ENCODE peak calls at places on chromosomes 6 and 20, in five cellular contexts. K is A549, L is IMR-90, C is stomach, S is right lobe of liver. B is an unnamed sample.

GRCh38 chr6:102300350-102300749 is 906.8 kb downstream of the GRIK2 start:
- DNase-seq in K (no peak), L (no peak), C (no peak), S (no peak), B (no peak)

GRCh38 chr20:5674176-5674660 is 76.0 kb upstream of the SHLD1 start:
- DNase-seq in K (no peak), L (peak; percentile 47), C (no peak), S (no peak), B (no peak)

GRCh38 chr6:24323632-24324337 is 34.1 kb downstream of the DCDC2 start:
- DNase-seq in K (no peak), L (no peak), C (no peak), S (no peak), B (no peak)

GRCh38 chr20:45848969-45849582 is 8.1 kb downstream of the ACOT8 start:
- DNase-seq in K (no peak), L (no peak), C (no peak), S (no peak), B (peak; percentile 25)

GRCh38 chr6:42864602-42865001 is 14.8 kb upstream of the RPL7L1 start:
- DNase-seq in K (no peak), L (no peak), C (no peak), S (no peak), B (no peak)

GRCh38 chr6:136326038-136326561 is 36.5 kb upstream of the BCLAF1 start:
- DNase-seq in K (peak; percentile 24), L (peak; percentile 62), C (no peak), S (no peak), B (no peak)

GRCh38 chr6:109028439-109028838 is 66.2 kb downstream of the SESN1 start:
- DNase-seq in K (no peak), L (no peak), C (no peak), S (no peak), B (no peak)

GRCh38 chr6:8005136-8005535 is 59.1 kb downstream of the BLOC1S5 start:
- DNase-seq in K (no peak), L (no peak), C (no peak), S (no peak), B (no peak)

GRCh38 chr20:47354388-47354709 is 2.1 kb downstream of the ZMYND8 start:
- DNase-seq in K (no peak), L (no peak), C (no peak), S (no peak), B (no peak)

GRCh38 chr6:35839019-35839418 is 33.9 kb downstream of the LHFPL5 start:
- DNase-seq in K (no peak), L (no peak), C (no peak), S (no peak), B (no peak)

GRCh38 chr6:40937491-40937890 is 101.5 kb downstream of the UNC5CL start:
- DNase-seq in K (no peak), L (peak; percentile 65), C (no peak), S (no peak), B (no peak)

GRCh38 chr20:8782804-8783203 is 286.1 kb upstream of the PLCB4 start:
- DNase-seq in K (no peak), L (peak; percentile 43), C (no peak), S (no peak), B (no peak)

GRCh38 chr6:9178066-9178465 is 742.7 kb upstream of the SLC35B3 start:
- DNase-seq in K (no peak), L (no peak), C (no peak), S (no peak), B (no peak)

GRCh38 chr6:145814035-145814500 is 527 bp downstream of the FBXO30 start:
- DNase-seq in K (peak; percentile 61), L (no peak), C (no peak), S (peak; percentile 60), B (peak; percentile 69)

GRCh38 chr6:10882654-10883053 is 813 bp upstream of the GCM2 start:
- DNase-seq in K (no peak), L (no peak), C (no peak), S (no peak), B (no peak)

GRCh38 chr20:51422912-51423667 is 119.4 kb downstream of the NFATC2 start:
- DNase-seq in K (no peak), L (no peak), C (no peak), S (no peak), B (no peak)

GRCh38 chr6:108118791-108119211 is 44.3 kb upstream of the OSTM1 start:
- DNase-seq in K (no peak), L (no peak), C (no peak), S (no peak), B (no peak)

GRCh38 chr6:124073021-124073420 is 269.4 kb downstream of the NKAIN2 start:
- DNase-seq in K (no peak), L (no peak), C (no peak), S (no peak), B (no peak)

GRCh38 chr20:57718490-57719009 is 8.7 kb upstream of the PMEPA1 start:
- DNase-seq in K (peak; percentile 98), L (peak; percentile 97), C (peak; percentile 98), S (peak; percentile 87), B (peak; percentile 99)

GRCh38 chr6:149717588-149718458 is at the start of gene LATS1:
- DNase-seq in K (peak; percentile 79), L (peak; percentile 76), C (peak; percentile 92), S (peak; percentile 96), B (peak; percentile 95)

GRCh38 chr20:46350201-46350985 is 42.1 kb upstream of the CDH22 start:
- DNase-seq in K (peak; percentile 62), L (peak; percentile 93), C (no peak), S (no peak), B (no peak)

GRCh38 chr6:28142446-28142845 is 763 bp downstream of the ZKSCAN8 start:
- DNase-seq in K (no peak), L (peak; percentile 25), C (no peak), S (no peak), B (no peak)

GRCh38 chr6:11425431-11425871 is 112.1 kb upstream of the TMEM170B start:
- DNase-seq in K (peak; percentile 48), L (no peak), C (no peak), S (no peak), B (no peak)

GRCh38 chr6:145839653-145840052 is 25.1 kb upstream of the FBXO30 start:
- DNase-seq in K (no peak), L (no peak), C (no peak), S (no peak), B (no peak)

GRCh38 chr6:52420668-52421358 is 671 bp downstream of the EFHC1 start:
- DNase-seq in K (peak; percentile 67), L (peak; percentile 33), C (no peak), S (no peak), B (peak; percentile 66)

GRCh38 chr6:165663736-165664552 is 903 bp upstream of the PDE10A start:
- DNase-seq in K (peak; percentile 28), L (no peak), C (no peak), S (no peak), B (no peak)

GRCh38 chr6:137845460-137845859 is 21.6 kb upstream of the TNFAIP3 start:
- DNase-seq in K (no peak), L (peak; percentile 45), C (no peak), S (no peak), B (no peak)

GRCh38 chr6:137933696-137934095 is 66.6 kb downstream of the TNFAIP3 start:
- DNase-seq in K (no peak), L (peak; percentile 75), C (no peak), S (no peak), B (peak; percentile 82)

GRCh38 chr6:122461885-122462284 is 9.7 kb downstream of the SERINC1 start:
- DNase-seq in K (no peak), L (no peak), C (no peak), S (no peak), B (no peak)

GRCh38 chr6:168032383-168032760 is 34.9 kb downstream of the KIF25 start:
- DNase-seq in K (no peak), L (peak; percentile 86), C (no peak), S (no peak), B (no peak)

GRCh38 chr6:28747631-28748157 is 176.1 kb downstream of the TRIM27 start:
- DNase-seq in K (peak; percentile 92), L (peak; percentile 84), C (no peak), S (no peak), B (no peak)

DNA sequence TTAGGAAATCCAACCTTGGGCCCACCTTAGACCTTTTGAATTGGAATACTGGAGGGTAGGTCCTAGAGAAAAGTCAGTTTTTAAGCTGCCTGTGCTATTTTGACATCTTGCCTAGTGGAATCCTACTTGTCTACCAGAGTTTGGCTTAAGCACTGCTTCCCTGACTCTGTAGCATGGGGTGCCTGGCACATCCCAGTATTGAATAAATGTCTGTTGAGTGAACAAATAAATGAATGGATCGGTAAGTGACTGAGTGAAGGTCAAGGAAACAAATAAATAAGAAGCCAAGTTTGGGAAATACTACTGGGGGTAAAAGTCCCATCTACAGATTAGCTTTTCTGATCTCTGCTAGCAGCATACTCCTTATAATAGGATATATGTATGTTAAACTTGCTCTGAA is 140.5 kb downstream of the FNDC1 start:
- DNase-seq in K (no peak), L (no peak), C (no peak), S (no peak), B (no peak)
- H3K9me3 ChIP-seq in K (no peaks in the 10 kb centered on the region), L (peaks cover 3% of the 10 kb centered on the region), C (no peaks in the 10 kb centered on the region), S (no peaks in the 10 kb centered on the region), B (no peaks in the 10 kb centered on the region)

DNA sequence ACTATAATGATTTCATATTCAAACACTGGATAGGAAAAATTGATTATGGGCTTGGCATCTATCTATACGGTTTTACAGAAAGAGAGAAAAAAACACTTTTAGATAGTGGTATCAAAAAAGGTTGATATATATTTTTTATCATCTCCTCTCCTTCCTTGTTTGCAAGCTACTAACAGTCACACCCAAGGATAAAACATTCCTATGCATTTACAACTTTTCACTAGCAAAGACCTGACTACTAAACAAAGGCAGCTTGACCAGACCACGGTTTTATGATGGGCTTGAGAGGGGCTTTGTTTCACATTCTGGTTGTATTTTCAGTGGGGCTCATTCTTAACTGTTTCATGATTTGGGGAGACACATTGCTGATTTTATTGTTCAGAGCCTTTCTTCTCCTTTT is 477.6 kb upstream of the CITED2 start:
- DNase-seq in K (no peak), L (no peak), C (no peak), S (no peak), B (no peak)
- H3K4me1 ChIP-seq in K (peaks cover 11% of the 10 kb centered on the region), L (peaks cover 11% of the 10 kb centered on the region), C (peaks cover 16% of the 10 kb centered on the region), S (peaks cover 2% of the 10 kb centered on the region), B (peaks cover 47% of the 10 kb centered on the region)

GRCh38 chr20:63697357-63697867 is 960 bp downstream of the TNFRSF6B start:
- DNase-seq in K (no peak), L (no peak), C (no peak), S (peak; percentile 50), B (peak; percentile 64)
- TF ChIP-seq POLR2A in K (no peak), L (no peak), C (no peak), S (no peak), B (no peak)

GRCh38 chr6:118606268-118606667 is 45.1 kb downstream of the CEP85L start:
- DNase-seq in K (no peak), L (no peak), C (no peak), S (no peak), B (no peak)

GRCh38 chr6:118598324-118598723 is 50.2 kb downstream of the PLN start:
- DNase-seq in K (no peak), L (no peak), C (no peak), S (no peak), B (no peak)

GRCh38 chr6:118603372-118603771 is 48.0 kb downstream of the CEP85L start:
- DNase-seq in K (no peak), L (no peak), C (no peak), S (no peak), B (no peak)

GRCh38 chr6:118606858-118607257 is 44.5 kb downstream of the CEP85L start:
- DNase-seq in K (no peak), L (no peak), C (no peak), S (no peak), B (no peak)

GRCh38 chr6:118602300-118602699 is 49.1 kb downstream of the CEP85L start:
- DNase-seq in K (no peak), L (no peak), C (no peak), S (no peak), B (no peak)
- H3K9me3 ChIP-seq in K (no peaks in the 10 kb centered on the region), L (no peaks in the 10 kb centered on the region), C (no peaks in the 10 kb centered on the region), S (no peaks in the 10 kb centered on the region), B (no peaks in the 10 kb centered on the region)

B was measured in sigmoid colon.